ENCODE peak calls at places on chromosomes 13 and 19, in four cellular contexts. G is Right ventricle myocardium superior, Z is cardiac fibroblast, H is lower lobe of right lung. N is an unnamed sample.

GRCh38 chr19:14267224-14267741 is 61.3 kb upstream of the ADGRL1 start:
- DNase-seq in G (no peak), Z (no peak), H (no peak), N (no peak)

GRCh38 chr13:74870865-74871264 is 611.1 kb downstream of the TBC1D4 start:
- DNase-seq in G (no peak), Z (peak), H (no peak), N (no peak)

GRCh38 chr19:51742736-51743288 is 8.9 kb downstream of the FPR1 start:
- DNase-seq in G (no peak), Z (peak), H (no peak), N (peak)

GRCh38 chr19:19642506-19643157 is 825 bp downstream of the GMIP start:
- DNase-seq in G (no peak), Z (peak), H (no peak), N (no peak)

GRCh38 chr19:31135841-31136240 is 213.4 kb downstream of the TSHZ3 start:
- DNase-seq in G (no peak), Z (peak), H (no peak), N (peak)

GRCh38 chr19:23259961-23260360 is 9.8 kb upstream of the ZNF724 start:
- DNase-seq in G (no peak), Z (no peak), H (no peak), N (no peak)

GRCh38 chr19:10122066-10122465 is 2.4 kb upstream of the EIF3G start:
- DNase-seq in G (no peak), Z (peak), H (no peak), N (no peak)

GRCh38 chr19:18342090-18342632 is 1.8 kb downstream of the PGPEP1 start:
- DNase-seq in G (no peak), Z (no peak), H (no peak), N (no peak)

GRCh38 chr13:52862358-52863206 is 14.1 kb upstream of the PCDH8 start:
- DNase-seq in G (no peak), Z (no peak), H (no peak), N (no peak)

GRCh38 chr13:21684576-21684975 is 13.7 kb downstream of the FGF9 start:
- DNase-seq in G (no peak), Z (no peak), H (no peak), N (no peak)

GRCh38 chr13:110536006-110536693 is 25.4 kb downstream of the RAB20 start:
- DNase-seq in G (no peak), Z (no peak), H (peak), N (no peak)

GRCh38 chr13:113860051-113860471 is 3.8 kb downstream of the GAS6 start:
- DNase-seq in G (no peak), Z (no peak), H (no peak), N (no peak)